ENCODE peak calls at places on chromosome 6, in four cellular contexts. C is IMR-90, I is transverse colon, X is thyroid gland. M is an unnamed sample.

GRCh38 chr6:137112067-137112355 is 61.4 kb downstream of the IL22RA2 start:
- DNase-seq in C (peak; percentile 36), I (no peak), X (no peak), M (no peak)

GRCh38 chr6:109073344-109074235 is 21.1 kb downstream of the SESN1 start:
- DNase-seq in C (peak; percentile 76), I (no peak), X (peak; percentile 14), M (no peak)

GRCh38 chr6:1188199-1188598 is 123.7 kb upstream of the FOXQ1 start:
- DNase-seq in C (no peak), I (no peak), X (no peak), M (no peak)

GRCh38 chr6:39088331-39088730 is 26.7 kb downstream of the SAYSD1 start:
- DNase-seq in C (peak; percentile 68), I (no peak), X (peak; percentile 32), M (peak; percentile 43)

GRCh38 chr6:168370310-168370991 is 50.9 kb upstream of the DACT2 start:
- DNase-seq in C (no peak), I (peak; percentile 85), X (peak; percentile 72), M (peak; percentile 76)

GRCh38 chr6:21994821-21995220 is 302.0 kb downstream of the PRL start:
- DNase-seq in C (no peak), I (no peak), X (no peak), M (no peak)

GRCh38 chr6:47009583-47009982 is 32.5 kb downstream of the ADGRF1 start:
- DNase-seq in C (no peak), I (no peak), X (no peak), M (no peak)

GRCh38 chr6:156283091-156283490 is 494.1 kb upstream of the ARID1B start:
- DNase-seq in C (no peak), I (no peak), X (no peak), M (no peak)

GRCh38 chr6:34671801-34672656 is 24.5 kb downstream of the ILRUN start:
- DNase-seq in C (peak; percentile 55), I (peak; percentile 68), X (no peak), M (no peak)

GRCh38 chr6:167968091-167968490 is 29.4 kb upstream of the KIF25 start:
- DNase-seq in C (no peak), I (peak; percentile 59), X (no peak), M (no peak)

GRCh38 chr6:158969148-158969547 is 30.9 kb downstream of the RSPH3 start:
- DNase-seq in C (no peak), I (no peak), X (no peak), M (no peak)

GRCh38 chr6:113856011-113856551 is 1.1 kb upstream of the MARCKS start:
- DNase-seq in C (peak; percentile 66), I (peak; percentile 39), X (peak; percentile 6), M (no peak)

GRCh38 chr6:79684821-79685220 is 53.7 kb downstream of the SH3BGRL2 start:
- DNase-seq in C (no peak), I (no peak), X (no peak), M (no peak)

GRCh38 chr6:112468359-112468758 is 121.2 kb downstream of the RFPL4B start:
- DNase-seq in C (peak; percentile 65), I (no peak), X (no peak), M (no peak)

GRCh38 chr6:125802943-125803377 is 12.2 kb downstream of the NCOA7 start:
- DNase-seq in C (peak; percentile 37), I (no peak), X (no peak), M (no peak)

DNA sequence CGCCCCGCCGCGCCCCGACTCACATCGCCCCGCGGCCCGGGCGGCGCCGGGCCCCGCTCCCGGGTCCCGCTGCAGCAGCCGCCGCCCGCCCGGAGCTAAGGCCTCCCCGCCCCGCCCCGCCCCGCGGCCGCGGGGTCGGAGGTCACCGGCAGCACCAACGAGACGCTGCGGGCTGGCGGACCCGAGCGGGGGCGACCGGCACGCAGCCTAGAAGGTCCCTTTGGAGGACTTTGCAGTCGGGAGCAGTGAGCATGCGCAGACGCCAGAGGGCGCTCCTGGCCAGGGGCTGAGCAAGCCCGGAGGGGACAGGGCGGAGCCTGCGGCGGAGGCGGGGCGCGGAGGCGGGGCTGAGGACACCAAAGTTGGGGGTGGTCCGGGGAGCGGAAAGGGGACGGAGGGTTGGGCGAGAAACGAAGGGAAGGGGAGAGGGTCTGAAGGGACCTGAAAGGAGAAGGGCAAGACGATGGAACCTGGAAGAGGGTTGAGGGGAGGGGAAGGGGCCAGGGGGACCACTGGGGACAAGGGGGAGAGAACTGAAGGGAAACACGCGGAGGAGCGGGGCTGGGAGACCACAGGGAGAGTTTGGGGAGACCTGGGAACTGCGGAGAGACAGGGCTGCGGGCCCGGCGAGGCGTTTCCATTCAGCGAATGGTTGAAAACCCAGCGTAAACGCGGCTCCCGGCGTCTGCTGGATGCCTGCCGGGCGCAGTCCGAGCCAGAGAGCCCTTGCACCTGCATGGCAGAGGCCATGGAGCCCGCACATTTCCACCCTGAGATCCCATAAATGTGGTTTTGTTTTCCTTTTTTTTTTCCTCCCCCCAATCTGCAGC is at the start of gene FRS3:
- DNase-seq in C (peak; percentile 92), I (peak; percentile 100), X (peak; percentile 98), M (peak; percentile 98)
- TF ChIP-seq POLR2A in C (no peak), I (no peak), X (no peak), M (no peak)

DNA sequence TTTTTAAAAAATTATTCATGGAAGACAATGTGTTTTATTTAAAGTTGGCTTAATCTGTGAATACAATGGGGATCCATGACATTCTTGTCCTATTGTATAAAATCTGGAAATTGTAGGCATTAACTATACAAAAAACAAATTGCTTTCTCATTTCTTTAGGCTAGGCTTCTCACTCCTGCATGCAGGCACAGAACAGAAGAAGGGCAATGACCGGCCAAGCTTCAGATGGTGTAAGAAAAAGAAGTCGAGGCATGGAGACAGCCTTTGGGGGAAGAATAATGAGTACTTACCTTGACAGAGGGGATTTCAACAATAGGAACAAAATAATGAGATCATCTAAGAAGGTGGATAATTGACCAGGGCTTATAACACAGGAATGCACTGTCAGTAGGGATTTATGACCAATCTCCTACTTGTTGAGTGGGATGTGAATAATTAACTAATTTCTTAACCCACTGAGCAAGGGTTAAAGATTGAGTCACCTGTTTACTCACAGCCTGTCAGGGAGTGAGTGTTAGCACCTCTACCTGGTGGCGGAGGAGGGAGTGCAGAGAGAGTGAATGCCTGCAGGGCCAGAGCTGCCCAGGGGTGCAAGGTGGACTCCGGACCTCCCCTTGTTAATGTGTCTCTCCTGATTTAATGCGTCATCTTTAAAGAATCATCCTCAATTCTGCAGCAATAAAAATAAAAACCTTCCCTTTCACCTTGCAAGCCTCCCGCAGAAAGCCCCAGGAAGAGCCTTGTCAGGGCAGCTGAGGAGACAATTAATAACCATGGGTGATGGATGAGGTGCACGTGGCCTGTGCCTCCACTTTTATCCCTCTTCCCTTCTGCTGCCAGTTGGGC is 3.9 kb downstream of the SLC22A2 start:
- DNase-seq in C (no peak), I (peak; percentile 70), X (no peak), M (no peak)
- TF ChIP-seq POLR2A in C (no peak), I (no peak), X (no peak), M (no peak)

DNA sequence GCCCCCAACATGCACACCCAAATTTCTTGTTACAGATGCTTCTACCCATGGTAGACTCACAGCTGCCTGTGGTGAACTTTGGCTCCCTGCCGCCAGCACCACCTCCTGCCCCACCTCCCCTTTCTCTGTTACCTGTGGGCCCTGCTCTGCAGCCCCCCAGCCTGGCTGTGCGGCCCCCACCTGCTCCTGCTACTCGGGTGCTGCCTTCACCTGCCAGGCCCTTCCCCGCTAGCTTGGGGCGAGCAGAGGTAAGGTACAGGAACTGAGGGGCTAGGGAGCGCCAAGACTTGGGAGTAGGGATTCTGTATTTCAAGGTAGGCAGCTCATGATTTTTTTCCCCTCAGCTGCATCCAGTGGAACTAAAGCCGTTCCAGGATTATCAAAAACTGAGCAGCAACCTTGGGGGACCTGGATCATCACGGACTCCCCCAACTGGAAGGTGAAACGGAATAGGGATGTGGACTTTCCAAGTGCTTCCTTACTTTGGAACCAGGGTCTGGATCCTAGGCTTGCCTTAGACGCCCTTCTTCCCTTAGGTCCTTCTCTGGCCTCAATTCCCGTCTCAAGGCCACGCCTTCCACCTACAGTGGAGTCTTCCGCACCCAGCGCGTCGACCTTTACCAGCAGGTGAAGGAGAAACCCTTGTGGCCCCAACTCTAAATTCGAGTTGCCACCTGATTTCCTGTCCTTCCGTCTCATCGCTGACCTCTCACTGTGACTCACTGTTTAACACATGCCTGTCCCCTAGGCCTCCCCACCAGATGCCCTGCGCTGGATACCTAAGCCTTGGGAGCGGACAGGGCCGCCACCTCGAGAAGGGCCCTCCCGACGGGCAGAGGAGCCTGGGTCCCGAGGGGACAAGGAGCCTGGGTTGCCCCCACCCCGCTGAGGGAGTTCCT is 15.5 kb downstream of the BAG6 start:
- DNase-seq in C (no peak), I (no peak), X (no peak), M (no peak)
- TF ChIP-seq POLR2A in C (no peak), I (no peak), X (no peak), M (no peak)

GRCh38 chr6:56148488-56149190 is 98.7 kb downstream of the COL21A1 start:
- DNase-seq in C (peak; percentile 18), I (no peak), X (no peak), M (no peak)
- TF ChIP-seq POLR2A in C (no peak), I (no peak), X (no peak), M (no peak)

GRCh38 chr6:15770347-15771143 is 107.7 kb upstream of the DTNBP1 start:
- DNase-seq in C (peak; percentile 8), I (no peak), X (no peak), M (no peak)
- TF ChIP-seq POLR2A in C (no peak), I (no peak), X (no peak), M (no peak)

M was measured in heart left ventricle.